ENCODE peak calls at places on chromosomes 13 and 19, in eight cellular contexts. E, F, Q, I, B, W, L and X are unnamed samples. For H3K36me3, the result is how much of the 10 kb centered on the place peaks cover.

GRCh38 chr13:58302349-58302748 is 670.8 kb downstream of the PCDH17 start:
- DNase-seq in E (no peak), F (no peak), Q (no peak), I (no peak), B (peak), W (no peak), L (no peak), X (no peak)

GRCh38 chr19:13042443-13043130 is 47.3 kb downstream of the NFIX start:
- DNase-seq in E (no peak), F (no peak), Q (no peak), I (no peak), B (no peak), W (no peak), L (no peak), X (no peak)

GRCh38 chr19:15318241-15318691 is 14.1 kb downstream of the BRD4 start:
- DNase-seq in E (no peak), F (no peak), Q (no peak), I (no peak), B (no peak), W (no peak), L (no peak), X (no peak)

GRCh38 chr13:44259045-44260042 is 114.3 kb upstream of the SERP2 start:
- DNase-seq in E (peak), F (peak), Q (peak), I (no peak), B (peak), W (no peak), L (no peak), X (no peak)

GRCh38 chr19:35267818-35268545 is 780 bp upstream of the USF2 start:
- DNase-seq in E (peak), F (peak), Q (peak), I (no peak), B (peak), W (no peak), L (no peak), X (peak)

GRCh38 chr19:55376381-55376933 is at the start of gene TMEM190:
- DNase-seq in E (no peak), F (no peak), Q (peak), I (no peak), B (no peak), W (no peak), L (no peak), X (no peak)

GRCh38 chr13:23889598-23890224 is 511 bp upstream of the MIPEP start:
- DNase-seq in E (no peak), F (no peak), Q (peak), I (no peak), B (no peak), W (no peak), L (no peak), X (no peak)

GRCh38 chr13:94617389-94618000 is 15.8 kb downstream of the GPR180 start:
- DNase-seq in E (no peak), F (no peak), Q (peak), I (no peak), B (no peak), W (no peak), L (peak), X (no peak)

GRCh38 chr19:1826557-1827521 is 14.8 kb upstream of the ATP8B3 start:
- DNase-seq in E (no peak), F (peak), Q (peak), I (no peak), B (no peak), W (no peak), L (no peak), X (no peak)

GRCh38 chr13:80840313-80840976 is 499.5 kb upstream of the SPRY2 start:
- DNase-seq in E (no peak), F (no peak), Q (no peak), I (no peak), B (no peak), W (no peak), L (no peak), X (no peak)

GRCh38 chr13:54879036-54879435 is 1850.4 kb downstream of the OLFM4 start:
- DNase-seq in E (no peak), F (no peak), Q (no peak), I (no peak), B (no peak), W (no peak), L (no peak), X (no peak)

GRCh38 chr19:18319591-18320135 is 3.2 kb downstream of the LSM4 start:
- DNase-seq in E (peak), F (no peak), Q (no peak), I (no peak), B (peak), W (no peak), L (peak), X (no peak)

GRCh38 chr13:59877933-59878332 is 285.8 kb downstream of the DIAPH3 start:
- DNase-seq in E (no peak), F (no peak), Q (no peak), I (no peak), B (no peak), W (no peak), L (no peak), X (no peak)

GRCh38 chr13:35179494-35179893 is 237.4 kb downstream of the NBEA start:
- DNase-seq in E (no peak), F (no peak), Q (no peak), I (no peak), B (no peak), W (no peak), L (no peak), X (no peak)

GRCh38 chr13:41428155-41428554 is 29.2 kb upstream of the RGCC start:
- DNase-seq in E (no peak), F (no peak), Q (peak), I (no peak), B (no peak), W (no peak), L (no peak), X (no peak)

GRCh38 chr19:54608792-54609191 is 15.4 kb downstream of the LILRA1 start:
- DNase-seq in E (no peak), F (no peak), Q (no peak), I (no peak), B (peak), W (no peak), L (no peak), X (no peak)

GRCh38 chr13:102333320-102334181 is 68.3 kb downstream of the FGF14 start:
- DNase-seq in E (no peak), F (no peak), Q (no peak), I (no peak), B (no peak), W (no peak), L (no peak), X (no peak)

GRCh38 chr19:14941189-14941588 is at the start of gene OR7C2:
- DNase-seq in E (no peak), F (no peak), Q (no peak), I (no peak), B (no peak), W (no peak), L (no peak), X (no peak)

GRCh38 chr19:53394522-53394973 is 401 bp upstream of the ZNF765 start:
- DNase-seq in E (peak), F (peak), Q (peak), I (peak), B (peak), W (peak), L (peak), X (peak)

GRCh38 chr19:54521022-54521859 is 18.6 kb downstream of the LAIR2 start:
- DNase-seq in E (no peak), F (no peak), Q (no peak), I (no peak), B (no peak), W (no peak), L (no peak), X (no peak)

GRCh38 chr19:13817615-13818371 is 22.6 kb downstream of the ZSWIM4 start:
- DNase-seq in E (peak), F (no peak), Q (no peak), I (peak), B (peak), W (no peak), L (no peak), X (no peak)

GRCh38 chr13:110485604-110486003 is 75.9 kb downstream of the RAB20 start:
- DNase-seq in E (no peak), F (no peak), Q (no peak), I (no peak), B (no peak), W (no peak), L (peak), X (no peak)

GRCh38 chr19:33388231-33388816 is 14.8 kb downstream of the CEBPG start:
- DNase-seq in E (no peak), F (no peak), Q (peak), I (no peak), B (no peak), W (no peak), L (no peak), X (peak)

GRCh38 chr13:75426421-75426820 is 55.5 kb downstream of the TBC1D4 start:
- DNase-seq in E (no peak), F (no peak), Q (no peak), I (no peak), B (no peak), W (no peak), L (no peak), X (no peak)

GRCh38 chr13:71378992-71379905 is 487.8 kb downstream of the DACH1 start:
- DNase-seq in E (no peak), F (no peak), Q (no peak), I (no peak), B (no peak), W (no peak), L (no peak), X (no peak)

GRCh38 chr19:47226426-47227346 is 4.3 kb downstream of the BBC3 start:
- DNase-seq in E (peak), F (peak), Q (peak), I (peak), B (peak), W (peak), L (peak), X (peak)

GRCh38 chr13:33392794-33393371 is 107.3 kb upstream of the STARD13 start:
- DNase-seq in E (no peak), F (no peak), Q (no peak), I (no peak), B (no peak), W (no peak), L (no peak), X (no peak)

GRCh38 chr19:10407102-10407501 is 3.8 kb upstream of the CDC37 start:
- DNase-seq in E (no peak), F (no peak), Q (no peak), I (no peak), B (no peak), W (no peak), L (no peak), X (no peak)

GRCh38 chr13:63370101-63370500 is 1954.5 kb upstream of the PCDH20 start:
- DNase-seq in E (no peak), F (no peak), Q (no peak), I (no peak), B (no peak), W (no peak), L (no peak), X (no peak)

GRCh38 chr19:35056513-35057063 is 15.1 kb downstream of the HPN start:
- DNase-seq in E (no peak), F (no peak), Q (no peak), I (no peak), B (no peak), W (no peak), L (no peak), X (no peak)

DNA sequence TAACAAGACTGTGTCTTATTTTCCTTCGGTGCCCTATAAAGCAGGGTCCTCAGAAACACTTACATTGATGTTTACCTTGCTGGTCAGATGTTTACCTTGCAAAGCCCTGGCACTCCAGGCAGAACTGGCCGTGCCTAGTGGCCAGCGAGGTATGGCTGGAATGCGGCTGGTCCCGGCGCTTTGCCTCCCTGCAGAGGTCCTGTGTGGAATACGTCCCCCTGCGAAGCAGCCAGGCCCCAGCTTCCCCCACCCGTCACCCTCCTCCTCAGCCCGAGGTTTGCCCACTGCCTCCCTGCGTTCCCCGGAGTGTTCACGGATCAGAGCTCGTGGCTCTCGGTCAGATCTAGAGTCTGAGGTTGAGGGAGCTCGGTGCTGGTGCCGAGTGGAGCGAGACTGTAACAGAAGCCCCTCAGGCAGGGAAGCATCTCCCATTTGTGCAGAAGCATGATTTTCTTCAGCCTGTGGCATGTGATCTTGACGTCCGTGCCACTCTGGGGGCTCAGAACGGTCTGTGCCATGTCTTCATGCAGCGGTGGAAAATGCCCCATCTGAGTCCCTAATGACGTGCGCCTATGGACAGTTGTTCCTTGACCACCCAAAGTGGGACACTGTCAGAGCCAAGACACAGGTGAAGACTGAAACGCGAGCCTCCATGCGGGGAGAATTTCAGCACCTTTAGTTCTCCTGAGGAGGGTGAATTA is 54.8 kb upstream of the SOX1 start:
- DNase-seq in E (no peak), F (no peak), Q (no peak), I (no peak), B (peak), W (no peak), L (no peak), X (no peak)
- H3K27ac ChIP-seq in E (no peak), F (no peak), Q (no peak), I (no peak), B (no peak), W (no peak), L (no peak), X (no peak)

GRCh38 chr19:42038675-42039074 is 31.3 kb downstream of the GRIK5 start:
- DNase-seq in E (no peak), F (no peak), Q (no peak), I (no peak), B (no peak), W (no peak), L (no peak), X (peak)
- H3K36me3 ChIP-seq in E (under half), F (under half), Q (under half), I (under half), B (under half), W (under half), L (under half), X (half or more)

GRCh38 chr13:51645154-51645650 is 60.9 kb downstream of the WDFY2 start:
- DNase-seq in E (no peak), F (no peak), Q (no peak), I (no peak), B (no peak), W (no peak), L (no peak), X (no peak)
- TF ChIP-seq EP300 in E (no peak), F (no peak), Q (no peak), I (no peak), B (no peak), W (no peak), L (no peak), X (no peak)

GRCh38 chr19:38661166-38661565 is 13.7 kb downstream of the ACTN4 start:
- DNase-seq in E (no peak), F (no peak), Q (no peak), I (no peak), B (no peak), W (no peak), L (no peak), X (no peak)
- H3K27ac ChIP-seq in E (peak), F (no peak), Q (peak), I (peak), B (peak), W (peak), L (no peak), X (peak)

GRCh38 chr13:113595131-113595530 is 10.6 kb downstream of the TFDP1 start:
- DNase-seq in E (peak), F (no peak), Q (no peak), I (peak), B (peak), W (no peak), L (no peak), X (no peak)
- H3K36me3 ChIP-seq in E (under half), F (under half), Q (under half), I (under half), B (under half), W (under half), L (half or more), X (under half)

DNA sequence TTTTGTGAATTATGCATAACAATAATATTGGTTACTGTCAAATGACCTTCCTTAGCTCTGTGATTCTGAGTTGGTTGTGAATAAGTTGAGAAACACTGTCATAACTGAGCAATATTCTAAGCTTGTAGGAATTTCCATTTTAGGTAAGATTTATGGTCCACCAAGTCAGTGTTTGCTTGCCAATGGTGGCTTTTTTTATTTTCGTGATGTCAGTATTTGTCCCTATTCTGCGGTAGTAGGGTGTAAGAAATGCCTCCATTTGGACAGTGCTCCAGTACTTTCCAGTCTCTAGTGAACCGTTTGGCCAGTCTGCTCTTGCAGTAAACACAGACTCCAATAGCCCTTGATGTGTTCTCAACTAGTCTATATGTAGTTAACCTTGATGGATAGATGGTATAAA is 94.7 kb downstream of the FRY start:
- DNase-seq in E (no peak), F (no peak), Q (no peak), I (no peak), B (no peak), W (no peak), L (no peak), X (no peak)
- TF ChIP-seq EP300 in E (no peak), F (no peak), Q (no peak), I (no peak), B (no peak), W (no peak), L (no peak), X (no peak)

GRCh38 chr13:46577656-46578589 is 25.0 kb downstream of the LRCH1 start:
- DNase-seq in E (no peak), F (no peak), Q (no peak), I (no peak), B (no peak), W (no peak), L (no peak), X (peak)

GRCh38 chr13:46582190-46582589 is 29.2 kb downstream of the LRCH1 start:
- DNase-seq in E (no peak), F (no peak), Q (no peak), I (no peak), B (no peak), W (no peak), L (no peak), X (no peak)

GRCh38 chr13:46575843-46576242 is 22.9 kb downstream of the LRCH1 start:
- DNase-seq in E (no peak), F (no peak), Q (no peak), I (no peak), B (no peak), W (no peak), L (no peak), X (no peak)

GRCh38 chr13:46578590-46578975 is 25.6 kb downstream of the LRCH1 start:
- DNase-seq in E (no peak), F (no peak), Q (no peak), I (no peak), B (no peak), W (no peak), L (no peak), X (no peak)

GRCh38 chr13:46580362-46580839 is 27.4 kb downstream of the LRCH1 start:
- DNase-seq in E (no peak), F (no peak), Q (no peak), I (no peak), B (no peak), W (no peak), L (no peak), X (no peak)
- H3K27ac ChIP-seq in E (no peak), F (no peak), Q (no peak), I (no peak), B (no peak), W (no peak), L (no peak), X (no peak)

GRCh38 chr19:9342610-9343304 is 18.8 kb downstream of the ZNF559 start:
- DNase-seq in E (no peak), F (no peak), Q (no peak), I (no peak), B (no peak), W (no peak), L (no peak), X (no peak)
- H3K36me3 ChIP-seq in E (under half), F (under half), Q (half or more), I (half or more), B (half or more), W (half or more), L (under half), X (half or more)

DNA sequence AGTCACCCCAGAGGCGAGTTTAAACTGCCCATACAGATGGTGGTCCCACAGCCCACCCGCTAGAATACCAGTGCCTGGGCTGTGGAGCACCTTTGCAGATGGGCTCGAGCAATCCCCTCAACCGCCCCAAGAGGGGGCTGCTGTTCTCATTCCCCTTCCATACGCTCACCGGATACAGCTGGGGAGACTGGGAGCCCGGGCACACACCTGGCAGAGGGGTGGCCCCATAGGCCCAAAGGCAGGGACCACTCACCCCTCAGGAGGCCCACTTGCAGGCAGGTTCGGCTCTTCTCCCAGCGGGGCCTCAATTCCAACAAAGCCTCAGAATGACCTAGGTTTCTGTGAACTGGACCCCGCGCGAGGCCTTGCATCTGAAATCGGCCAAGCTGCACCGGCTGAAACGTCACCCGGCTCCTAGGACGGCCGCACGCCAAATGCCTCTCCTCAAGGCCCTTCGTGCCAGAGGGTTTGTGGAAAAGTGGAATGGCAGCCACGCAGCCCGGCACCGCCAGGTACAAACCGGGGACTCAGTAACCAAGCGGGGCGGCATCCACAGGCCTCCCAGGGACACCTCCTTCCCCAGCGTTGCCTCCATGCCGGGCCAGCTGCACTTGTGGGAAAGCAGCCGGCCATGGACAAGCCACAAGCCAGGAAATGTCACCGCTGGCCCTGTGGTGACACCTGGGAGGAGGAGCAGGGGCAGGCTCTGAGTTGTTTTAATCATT is 18.7 kb downstream of the MLLT1 start:
- DNase-seq in E (no peak), F (no peak), Q (peak), I (no peak), B (peak), W (no peak), L (peak), X (no peak)
- TF ChIP-seq EP300 in E (no peak), F (no peak), Q (no peak), I (no peak), B (no peak), W (no peak), L (no peak), X (no peak)